ENCODE peak calls at places on chromosome 7, in six cellular contexts. V is nephron progenitor cell, U is neural crest cell, M is fibroblast of pulmonary artery, I is GM13977, G is Peyer's patch. F is an unnamed sample.
A peak's percentile ranks its signal among the peaks of the same experiment; 100 is the strongest.

GRCh38 chr7:87370660-87371180 is 25.3 kb downstream of the CROT start:
- DNase-seq in M (peak; percentile 77), I (no peak), U (no peak), V (no peak), G (no peak), F (no peak)

GRCh38 chr7:138510003-138510402 is 49.9 kb downstream of the TRIM24 start:
- DNase-seq in M (no peak), V (no peak), I (no peak), U (no peak), G (no peak), F (no peak)

GRCh38 chr7:15313361-15313760 is 248.5 kb downstream of the AGMO start:
- DNase-seq in G (no peak), I (no peak), M (peak; percentile 26), U (no peak), V (no peak), F (no peak)

GRCh38 chr7:158834799-158835784 is 5.8 kb upstream of the ESYT2 start:
- DNase-seq in G (no peak), M (no peak), V (no peak), I (no peak), U (no peak), F (no peak)

GRCh38 chr7:5231811-5232484 is 41.9 kb downstream of the WIPI2 start:
- DNase-seq in M (no peak), G (peak; percentile 77), U (no peak), I (peak; percentile 75), V (no peak), F (peak; percentile 60)

GRCh38 chr7:16001477-16001876 is 315.0 kb upstream of the MEOX2 start:
- DNase-seq in I (no peak), M (no peak), U (no peak), V (no peak), G (no peak), F (no peak)

GRCh38 chr7:14691034-14691433 is 211.5 kb downstream of the DGKB start:
- DNase-seq in V (no peak), I (no peak), U (no peak), G (no peak), M (no peak), F (no peak)

GRCh38 chr7:22654836-22655235 is 72.2 kb upstream of the IL6 start:
- DNase-seq in V (no peak), I (no peak), M (no peak), G (no peak), U (no peak), F (no peak)

GRCh38 chr7:13988765-13989137 is 715 bp downstream of the ETV1 start:
- DNase-seq in M (peak; percentile 31), I (no peak), G (no peak), V (peak; percentile 47), U (no peak), F (no peak)

GRCh38 chr7:116311816-116312471 is 101.6 kb downstream of the TES start:
- DNase-seq in M (no peak), U (no peak), V (no peak), I (no peak), G (no peak), F (no peak)

GRCh38 chr7:158348446-158348845 is 239.2 kb downstream of the PTPRN2 start:
- DNase-seq in V (no peak), U (no peak), G (no peak), I (no peak), M (no peak), F (no peak)

GRCh38 chr7:139427788-139428187 is 55.7 kb downstream of the KLRG2 start:
- DNase-seq in I (no peak), M (no peak), U (no peak), V (no peak), G (no peak), F (no peak)

GRCh38 chr7:83677180-83677866 is 28.4 kb upstream of the SEMA3E start:
- DNase-seq in G (no peak), V (no peak), M (peak; percentile 85), U (no peak), I (no peak), F (no peak)

GRCh38 chr7:42125321-42125720 is 111.7 kb downstream of the GLI3 start:
- DNase-seq in U (no peak), M (no peak), G (no peak), V (no peak), I (no peak), F (no peak)

GRCh38 chr7:87152897-87153641 is 816 bp downstream of the DMTF1 start:
- DNase-seq in U (peak; percentile 14), M (peak; percentile 37), I (peak; percentile 42), G (peak; percentile 66), V (peak; percentile 33), F (peak; percentile 22)

GRCh38 chr7:134293029-134293740 is 23.5 kb downstream of the SLC35B4 start:
- DNase-seq in U (no peak), I (peak; percentile 69), V (no peak), M (no peak), G (peak; percentile 80), F (no peak)

GRCh38 chr7:37065779-37066271 is 341.5 kb upstream of the AOAH start:
- DNase-seq in I (no peak), M (peak; percentile 17), G (no peak), U (no peak), V (no peak), F (no peak)

GRCh38 chr7:50863053-50863452 is 80.4 kb upstream of the GRB10 start:
- DNase-seq in I (no peak), M (no peak), G (no peak), V (no peak), U (no peak), F (no peak)

GRCh38 chr7:138878847-138879246 is 80.9 kb upstream of the ATP6V0A4 start:
- DNase-seq in V (no peak), M (no peak), I (no peak), U (no peak), G (no peak), F (no peak)

GRCh38 chr7:75623390-75624133 is 115.2 kb downstream of the HIP1 start:
- DNase-seq in I (no peak), M (peak; percentile 21), V (no peak), G (no peak), U (no peak), F (no peak)

GRCh38 chr7:12178317-12178716 is 32.8 kb upstream of the TMEM106B start:
- DNase-seq in V (no peak), M (no peak), I (no peak), U (no peak), G (no peak), F (no peak)

GRCh38 chr7:82729172-82730030 is 285.8 kb upstream of the CACNA2D1 start:
- DNase-seq in G (no peak), U (peak; percentile 9), V (peak; percentile 19), M (peak; percentile 70), I (peak; percentile 33), F (no peak)

GRCh38 chr7:117068511-117069155 is 115.3 kb downstream of the ST7 start:
- DNase-seq in G (no peak), I (no peak), V (no peak), M (no peak), U (no peak), F (no peak)

GRCh38 chr7:6725003-6725402 is 18.3 kb upstream of the ZNF12 start:
- DNase-seq in M (no peak), V (no peak), G (peak; percentile 83), U (no peak), I (peak; percentile 78), F (peak; percentile 43)

GRCh38 chr7:85823379-85823778 is 636.5 kb upstream of the SEMA3D start:
- DNase-seq in V (no peak), M (no peak), I (no peak), G (no peak), U (no peak), F (no peak)

GRCh38 chr7:134034652-134035051 is 92.5 kb upstream of the LRGUK start:
- DNase-seq in G (no peak), M (no peak), U (no peak), V (no peak), I (no peak), F (no peak)

GRCh38 chr7:2242541-2243482 is 786 bp downstream of the NUDT1 start:
- DNase-seq in V (peak; percentile 25), M (no peak), I (no peak), G (no peak), U (no peak), F (peak; percentile 31)

GRCh38 chr7:138880881-138881577 is 83.0 kb upstream of the ATP6V0A4 start:
- DNase-seq in U (no peak), M (peak; percentile 39), I (no peak), V (no peak), G (no peak), F (no peak)

GRCh38 chr7:42677751-42678231 is 234.1 kb downstream of the C7orf25 start:
- DNase-seq in U (no peak), M (peak; percentile 91), I (no peak), V (no peak), G (no peak), F (no peak)

GRCh38 chr7:39691821-39692220 is 68.4 kb downstream of the RALA start:
- DNase-seq in M (peak; percentile 45), V (no peak), I (no peak), U (no peak), G (no peak), F (no peak)

GRCh38 chr7:22417349-22417748 is 60.4 kb upstream of the RAPGEF5 start:
- DNase-seq in M (no peak), V (no peak), U (no peak), G (no peak), I (no peak), F (no peak)

GRCh38 chr7:30173058-30173897 is 38.5 kb downstream of the MTURN start:
- DNase-seq in V (no peak), I (no peak), U (peak; percentile 26), G (no peak), M (peak; percentile 75), F (no peak)
- TF ChIP-seq CTCF in V (no peak), I (no peak), U (no peak), G (no peak), M (peak; percentile 6), F (no peak)

GRCh38 chr7:106609416-106609815 is 51.5 kb downstream of the CCDC71L start:
- DNase-seq in G (no peak), I (no peak), U (no peak), V (no peak), M (peak; percentile 93), F (no peak)
- TF ChIP-seq CTCF in G (no peak), I (no peak), U (no peak), V (no peak), M (no peak), F (no peak)

GRCh38 chr7:27083646-27084045 is 12.2 kb downstream of the HOXA1 start:
- DNase-seq in U (no peak), I (no peak), G (no peak), M (no peak), V (no peak), F (no peak)
- TF ChIP-seq CTCF in U (no peak), I (no peak), G (no peak), M (no peak), V (no peak), F (no peak)

DNA sequence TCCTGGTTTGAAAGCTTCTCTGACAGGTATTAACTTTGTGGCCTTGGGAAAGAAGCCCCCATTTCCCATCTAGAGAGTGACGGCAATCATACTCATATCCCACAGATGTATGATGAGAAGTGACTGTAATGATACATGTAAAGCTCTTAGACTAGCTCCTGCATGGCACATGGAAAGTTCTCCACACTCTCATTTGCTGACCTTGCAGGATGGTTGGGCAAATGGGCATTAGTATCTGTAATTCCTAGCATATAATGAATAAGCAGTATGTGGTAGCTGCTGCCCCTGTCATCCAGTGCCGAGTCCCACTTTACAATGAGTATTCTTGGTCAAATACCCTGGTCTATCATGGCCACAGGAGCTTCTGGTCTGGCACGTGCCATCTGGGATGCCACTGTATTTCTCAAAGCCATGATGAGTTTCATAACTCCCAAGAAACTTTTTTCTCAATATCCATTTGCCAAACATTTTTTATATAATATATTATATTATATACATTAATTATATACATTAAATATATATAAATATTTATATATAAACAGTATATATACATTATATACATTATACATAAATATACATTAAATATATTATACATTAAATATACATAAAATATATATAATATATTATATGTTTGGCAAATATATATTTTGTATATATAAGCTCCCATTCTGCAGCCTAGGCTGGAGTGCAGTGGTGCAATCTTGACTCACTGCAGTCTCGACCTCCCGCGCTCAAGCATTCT is 106.5 kb upstream of the FZD1 start:
- DNase-seq in V (no peak), I (no peak), M (no peak), U (no peak), G (no peak), F (no peak)
- TF ChIP-seq CTCF in V (no peak), I (no peak), M (no peak), U (no peak), G (no peak), F (no peak)